ENCODE peak calls at places on chromosomes 3 and 15, in six cellular contexts. K, Z, T, C, D and W are unnamed samples.

GRCh38 chr3:56590814-56591213 is 33.8 kb downstream of the CCDC66 start:
- DNase-seq in K (no peak), Z (peak; percentile 69), T (no peak), C (no peak), D (peak; percentile 12), W (no peak)

GRCh38 chr3:112128843-112129727 is 4.0 kb downstream of the GCSAM start:
- DNase-seq in K (no peak), Z (peak; percentile 4), T (no peak), C (peak; percentile 6), D (no peak), W (no peak)

GRCh38 chr15:50150349-50150748 is 31.3 kb upstream of the ATP8B4 start:
- DNase-seq in K (no peak), Z (no peak), T (no peak), C (no peak), D (no peak), W (no peak)

GRCh38 chr3:157263027-157263426 is 103.1 kb upstream of the CCNL1 start:
- DNase-seq in K (no peak), Z (peak; percentile 67), T (no peak), C (no peak), D (peak; percentile 23), W (no peak)

GRCh38 chr15:39969871-39970270 is 36.0 kb downstream of the EIF2AK4 start:
- DNase-seq in K (no peak), Z (peak; percentile 68), T (no peak), C (no peak), D (peak; percentile 61), W (peak; percentile 75)

GRCh38 chr3:192570757-192571156 is 156.6 kb downstream of the FGF12 start:
- DNase-seq in K (no peak), Z (peak; percentile 2), T (no peak), C (no peak), D (peak; percentile 24), W (no peak)

GRCh38 chr15:69943637-69944036 is 154.1 kb downstream of the TLE3 start:
- DNase-seq in K (no peak), Z (no peak), T (no peak), C (no peak), D (no peak), W (no peak)

GRCh38 chr3:112437146-112438022 is 61.9 kb downstream of the BTLA start:
- DNase-seq in K (no peak), Z (peak; percentile 6), T (no peak), C (peak; percentile 4), D (peak; percentile 29), W (no peak)

GRCh38 chr3:10600159-10601125 is 95.1 kb upstream of the ATP2B2 start:
- DNase-seq in K (no peak), Z (peak; percentile 30), T (no peak), C (peak; percentile 44), D (peak; percentile 58), W (no peak)

GRCh38 chr3:60125686-60126085 is 1075.9 kb upstream of the CFAP20DC start:
- DNase-seq in K (no peak), Z (no peak), T (no peak), C (no peak), D (no peak), W (no peak)

GRCh38 chr15:41603941-41604660 is 45.1 kb downstream of the TYRO3 start:
- DNase-seq in K (peak; percentile 79), Z (peak; percentile 90), T (peak; percentile 84), C (peak; percentile 88), D (peak; percentile 83), W (no peak)

GRCh38 chr3:182027366-182027765 is 315.6 kb downstream of the SOX2 start:
- DNase-seq in K (no peak), Z (peak; percentile 87), T (no peak), C (no peak), D (peak; percentile 52), W (no peak)

GRCh38 chr15:73881539-73882320 is 8.4 kb downstream of the TBC1D21 start:
- DNase-seq in K (no peak), Z (no peak), T (no peak), C (no peak), D (no peak), W (no peak)

GRCh38 chr3:190811775-190812480 is 50.6 kb downstream of the GMNC start:
- DNase-seq in K (peak; percentile 45), Z (peak; percentile 23), T (peak; percentile 79), C (peak; percentile 81), D (peak; percentile 65), W (no peak)

GRCh38 chr3:186097663-186098451 is 11.0 kb downstream of the ETV5 start:
- DNase-seq in K (peak; percentile 80), Z (peak; percentile 89), T (peak; percentile 97), C (peak; percentile 95), D (peak; percentile 93), W (no peak)

GRCh38 chr15:63086271-63086670 is 35.4 kb upstream of the LACTB start:
- DNase-seq in K (no peak), Z (no peak), T (no peak), C (no peak), D (peak; percentile 16), W (no peak)

GRCh38 chr15:69893863-69894262 is 203.9 kb downstream of the TLE3 start:
- DNase-seq in K (peak; percentile 30), Z (peak; percentile 65), T (no peak), C (peak; percentile 25), D (peak; percentile 71), W (no peak)

GRCh38 chr15:35603298-35603697 is 57.3 kb upstream of the DPH6 start:
- DNase-seq in K (no peak), Z (peak; percentile 84), T (no peak), C (no peak), D (peak; percentile 76), W (no peak)

GRCh38 chr15:57931570-57931969 is 133.9 kb downstream of the ALDH1A2 start:
- DNase-seq in K (no peak), Z (no peak), T (no peak), C (no peak), D (no peak), W (no peak)
- TF ChIP-seq CTCF in K (no peak), Z (no peak), T (no peak), C (no peak), D (no peak), W (no peak)

DNA sequence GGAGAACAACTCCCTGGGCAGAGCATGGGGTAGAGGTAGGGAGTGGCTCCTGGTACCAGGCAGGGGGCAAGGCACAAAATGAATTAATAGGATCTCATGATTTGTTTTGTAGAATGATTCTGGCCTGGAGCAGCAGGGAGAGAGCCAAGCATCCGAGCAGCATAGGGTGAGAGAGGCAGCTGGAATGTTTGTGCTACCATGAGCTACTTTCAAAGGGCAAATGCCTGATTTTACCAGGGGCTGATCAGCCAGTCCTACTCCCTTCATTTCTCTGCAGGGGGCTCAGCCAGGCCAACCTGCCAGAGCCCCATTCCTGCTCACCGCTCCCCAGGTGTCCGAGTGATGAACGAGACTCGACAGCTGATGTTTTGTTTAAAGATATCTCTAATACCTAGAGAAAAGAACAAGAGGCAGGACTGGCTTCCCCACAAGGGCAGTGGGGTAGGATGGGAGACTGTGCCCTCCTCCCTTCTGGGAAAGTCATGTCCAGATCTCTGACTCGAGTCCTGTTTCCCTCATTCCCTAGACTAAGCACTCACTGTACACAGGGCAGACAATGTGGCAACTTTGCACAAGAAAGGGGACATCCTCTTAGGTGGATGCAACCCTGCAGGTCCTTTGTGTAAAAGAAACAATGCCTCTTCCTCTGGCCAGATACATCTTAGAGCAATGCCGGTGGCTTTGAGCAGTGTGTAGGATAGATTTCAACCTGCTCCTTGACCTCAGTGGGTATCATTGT is 12.9 kb downstream of the DUOX2 start:
- DNase-seq in K (no peak), Z (no peak), T (no peak), C (peak; percentile 16), D (no peak), W (no peak)
- TF ChIP-seq CTCF in K (no peak), Z (no peak), T (no peak), C (no peak), D (no peak), W (no peak)

DNA sequence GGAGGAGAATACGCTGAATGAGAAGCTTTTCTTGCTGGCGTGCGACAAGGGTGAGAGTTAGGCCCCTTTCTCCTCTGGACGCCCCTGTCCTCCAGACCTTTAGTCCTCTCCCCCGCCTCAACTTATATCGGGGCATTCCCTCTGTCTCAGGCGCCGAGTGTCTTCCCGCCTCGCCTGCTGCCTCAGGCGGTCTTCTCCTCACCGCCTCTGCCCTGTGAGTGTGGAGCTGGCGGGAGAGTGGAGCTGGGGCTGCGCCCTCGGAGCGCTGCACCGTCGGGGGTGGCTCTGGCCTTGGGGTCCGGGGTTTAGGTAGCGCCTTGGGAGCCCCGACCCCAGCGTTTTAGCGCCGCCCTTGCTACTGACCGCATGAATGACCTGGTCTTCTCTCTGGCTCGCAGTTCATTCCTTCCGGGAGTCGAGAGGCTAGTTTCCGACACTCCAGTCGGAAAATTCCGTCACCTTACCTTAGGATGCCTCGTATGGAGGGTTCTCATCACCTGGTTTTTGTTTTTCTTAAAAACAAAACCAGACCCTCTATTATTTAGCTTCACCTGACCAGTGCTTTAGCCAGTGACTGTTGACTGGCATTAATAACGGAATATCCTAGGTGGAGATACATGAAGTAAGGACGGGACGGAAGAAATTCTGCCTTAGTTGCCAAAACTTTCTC is 983 bp downstream of the TRPC1 start:
- DNase-seq in K (peak; percentile 75), Z (peak; percentile 6), T (peak; percentile 74), C (peak; percentile 84), D (peak; percentile 47), W (no peak)
- TF ChIP-seq CTCF in K (no peak), Z (no peak), T (no peak), C (peak; percentile 30), D (no peak), W (no peak)

GRCh38 chr3:123137001-123137400 is 64.7 kb upstream of the SEC22A start:
- DNase-seq in K (no peak), Z (no peak), T (no peak), C (peak; percentile 51), D (no peak), W (no peak)

GRCh38 chr3:123138819-123139517 is 62.8 kb upstream of the SEC22A start:
- DNase-seq in K (no peak), Z (no peak), T (no peak), C (no peak), D (no peak), W (no peak)

GRCh38 chr3:123143669-123144411 is 57.9 kb upstream of the SEC22A start:
- DNase-seq in K (peak; percentile 35), Z (no peak), T (peak; percentile 32), C (peak; percentile 18), D (peak; percentile 15), W (no peak)

GRCh38 chr3:123140591-123140990 is 61.2 kb upstream of the SEC22A start:
- DNase-seq in K (no peak), Z (no peak), T (no peak), C (no peak), D (no peak), W (no peak)

GRCh38 chr3:123141276-123141675 is 60.5 kb upstream of the SEC22A start:
- DNase-seq in K (no peak), Z (no peak), T (no peak), C (no peak), D (no peak), W (no peak)
- TF ChIP-seq CTCF in K (no peak), Z (no peak), T (no peak), C (no peak), D (no peak), W (no peak)

GRCh38 chr3:139629033-139629432 is 48.7 kb downstream of the NMNAT3 start:
- DNase-seq in K (peak; percentile 52), Z (no peak), T (no peak), C (peak; percentile 28), D (no peak), W (no peak)
- TF ChIP-seq CTCF in K (no peak), Z (no peak), T (peak; percentile 22), C (peak; percentile 50), D (peak; percentile 34), W (no peak)

GRCh38 chr3:42755681-42756578 is 17.1 kb downstream of the CCDC13 start:
- DNase-seq in K (peak; percentile 59), Z (no peak), T (peak; percentile 48), C (peak; percentile 79), D (no peak), W (no peak)
- TF ChIP-seq CTCF in K (peak; percentile 14), Z (no peak), T (peak; percentile 64), C (peak; percentile 62), D (peak; percentile 66), W (no peak)

GRCh38 chr3:7075901-7076300 is 215.0 kb downstream of the GRM7 start:
- DNase-seq in K (no peak), Z (no peak), T (no peak), C (no peak), D (no peak), W (no peak)
- TF ChIP-seq CTCF in K (no peak), Z (peak; percentile 19), T (no peak), C (peak; percentile 50), D (peak; percentile 37), W (no peak)